ENCODE peak calls at places on chromosome 15, in ten cellular contexts. N is dorsolateral prefrontal cortex; M is T-helper 2 cell treated with Interferon-gamma antibody and Interleukin-4, amounts not matched to agents 5 μg/mL and 100 μg/mL, for 36 hours; A is lower lobe of right lung; V is frontal cortex; D is mucosa of gallbladder; Y is transverse colon; R is islet precursor cell; O is ACHN; W is stimulated activated CD4-positive, alpha-beta T cell treated with anti-CD3 and anti-CD28 coated beads, Interleukin-2, amount 100 ng/mL, for 48 hours. Z is an unnamed sample.

GRCh38 chr15:76512971-76513370 is 176.4 kb downstream of the ISL2 start:
- DNase-seq in N (no peak), M (no peak), A (no peak), V (no peak), D (no peak), Y (no peak), R (no peak), O (no peak), W (no peak), Z (no peak)

GRCh38 chr15:95024388-95024787 is 793.0 kb downstream of the MCTP2 start:
- DNase-seq in N (no peak), M (no peak), A (no peak), V (no peak), D (peak), Y (no peak), R (no peak), O (peak), W (no peak), Z (peak)

GRCh38 chr15:39227001-39227400 is 353.9 kb upstream of the THBS1 start:
- DNase-seq in N (no peak), M (no peak), A (no peak), V (no peak), D (no peak), Y (no peak), R (no peak), O (no peak), W (no peak), Z (no peak)

GRCh38 chr15:29105151-29105785 is 164.4 kb downstream of the NSMCE3 start:
- DNase-seq in N (no peak), M (no peak), A (peak), V (no peak), D (no peak), Y (no peak), R (peak), O (no peak), W (no peak), Z (no peak)

GRCh38 chr15:62389887-62390792 is 225.1 kb upstream of the C2CD4B start:
- DNase-seq in N (peak), M (peak), A (peak), V (peak), D (peak), Y (peak), R (peak), O (peak), W (peak), Z (peak)

GRCh38 chr15:80579611-80580010 is 115.5 kb upstream of the ABHD17C start:
- DNase-seq in N (no peak), M (no peak), A (no peak), V (no peak), D (no peak), Y (no peak), R (peak), O (no peak), W (no peak), Z (no peak)

GRCh38 chr15:40084657-40085056 is 24.0 kb downstream of the BMF start:
- DNase-seq in N (no peak), M (no peak), A (no peak), V (no peak), D (no peak), Y (no peak), R (no peak), O (no peak), W (no peak), Z (no peak)

GRCh38 chr15:82540055-82540983 is at the start of gene RPS17:
- DNase-seq in N (peak), M (peak), A (peak), V (peak), D (peak), Y (peak), R (peak), O (peak), W (peak), Z (peak)

GRCh38 chr15:34754674-34755418 is at the start of gene GJD2:
- DNase-seq in N (no peak), M (no peak), A (no peak), V (no peak), D (no peak), Y (no peak), R (peak), O (no peak), W (no peak), Z (no peak)

GRCh38 chr15:59814409-59814808 is 125.3 kb upstream of the BNIP2 start:
- DNase-seq in N (no peak), M (no peak), A (no peak), V (no peak), D (no peak), Y (no peak), R (no peak), O (no peak), W (no peak), Z (no peak)

GRCh38 chr15:76139368-76140068 is 79.7 kb downstream of the TMEM266 start:
- DNase-seq in N (peak), M (peak), A (no peak), V (peak), D (peak), Y (peak), R (peak), O (peak), W (peak), Z (peak)

GRCh38 chr15:80667895-80668430 is 27.1 kb upstream of the ABHD17C start:
- DNase-seq in N (no peak), M (no peak), A (no peak), V (no peak), D (no peak), Y (no peak), R (no peak), O (no peak), W (no peak), Z (no peak)

GRCh38 chr15:66241301-66241700 is 12.2 kb downstream of the MEGF11 start:
- DNase-seq in N (no peak), M (no peak), A (no peak), V (no peak), D (no peak), Y (no peak), R (no peak), O (no peak), W (no peak), Z (no peak)

GRCh38 chr15:92655178-92655995 is at the start of gene FAM174B:
- DNase-seq in N (no peak), M (peak), A (peak), V (peak), D (peak), Y (peak), R (peak), O (no peak), W (peak), Z (peak)

GRCh38 chr15:69659454-69660050 is 206.9 kb downstream of the RPLP1 start:
- DNase-seq in N (no peak), M (no peak), A (no peak), V (no peak), D (no peak), Y (no peak), R (peak), O (no peak), W (no peak), Z (no peak)

GRCh38 chr15:71629761-71630499 is 180.4 kb upstream of the NR2E3 start:
- DNase-seq in N (no peak), M (no peak), A (no peak), V (no peak), D (no peak), Y (no peak), R (no peak), O (no peak), W (no peak), Z (no peak)

GRCh38 chr15:67850995-67851535 is 11.2 kb upstream of the RNU6-1 start:
- DNase-seq in N (no peak), M (no peak), A (peak), V (no peak), D (no peak), Y (no peak), R (peak), O (no peak), W (no peak), Z (no peak)

GRCh38 chr15:98123834-98124233 is 163.3 kb downstream of the ARRDC4 start:
- DNase-seq in N (no peak), M (no peak), A (no peak), V (no peak), D (no peak), Y (no peak), R (peak), O (no peak), W (no peak), Z (peak)

GRCh38 chr15:51401872-51402517 is 60.5 kb downstream of the GLDN start:
- DNase-seq in N (no peak), M (no peak), A (peak), V (peak), D (peak), Y (peak), R (peak), O (peak), W (no peak), Z (peak)

GRCh38 chr15:40437754-40438687 is 2.7 kb upstream of the BAHD1 start:
- DNase-seq in N (no peak), M (no peak), A (no peak), V (no peak), D (no peak), Y (no peak), R (no peak), O (no peak), W (no peak), Z (no peak)

GRCh38 chr15:75782926-75783325 is 60.3 kb upstream of the UBE2Q2 start:
- DNase-seq in N (no peak), M (no peak), A (no peak), V (no peak), D (no peak), Y (no peak), R (no peak), O (no peak), W (no peak), Z (no peak)

GRCh38 chr15:90818251-90819210 is 49.9 kb upstream of the FURIN start:
- DNase-seq in N (no peak), M (peak), A (peak), V (no peak), D (no peak), Y (no peak), R (no peak), O (no peak), W (no peak), Z (peak)

GRCh38 chr15:78460737-78461136 is 22.7 kb downstream of the IREB2 start:
- DNase-seq in N (no peak), M (no peak), A (no peak), V (no peak), D (no peak), Y (no peak), R (no peak), O (no peak), W (no peak), Z (no peak)

GRCh38 chr15:71116942-71117341 is 1.7 kb downstream of the THSD4 start:
- DNase-seq in N (no peak), M (no peak), A (no peak), V (no peak), D (no peak), Y (peak), R (no peak), O (no peak), W (no peak), Z (no peak)

GRCh38 chr15:100623301-100623700 is 20.9 kb downstream of the ASB7 start:
- DNase-seq in N (no peak), M (no peak), A (no peak), V (no peak), D (no peak), Y (no peak), R (no peak), O (no peak), W (no peak), Z (peak)

GRCh38 chr15:29925227-29926082 is 103.2 kb upstream of the TJP1 start:
- DNase-seq in N (no peak), M (no peak), A (peak), V (no peak), D (peak), Y (peak), R (peak), O (peak), W (peak), Z (peak)